ENCODE peak calls at places on chromosomes 1 and 21, in five cellular contexts. Q, P, K, O and N are unnamed samples.

GRCh38 chr1:86906419-86906818 is 7.5 kb downstream of the SELENOF start:
- DNase-seq in O (no peak), Q (no peak), K (no peak), P (no peak), N (no peak)

GRCh38 chr1:13541435-13542215 is 27.8 kb upstream of the LRRC38 start:
- DNase-seq in P (no peak), K (no peak), O (no peak), Q (no peak), N (no peak)

GRCh38 chr1:154453577-154454352 is 48.3 kb upstream of the TDRD10 start:
- DNase-seq in P (no peak), K (no peak), Q (peak), O (no peak), N (no peak)

GRCh38 chr1:30670195-30671060 is 53.0 kb downstream of the MATN1 start:
- DNase-seq in K (no peak), Q (peak), O (no peak), P (no peak), N (no peak)

GRCh38 chr21:40215941-40216340 is 348.7 kb downstream of the PCP4 start:
- DNase-seq in P (no peak), O (no peak), Q (no peak), K (no peak), N (no peak)

GRCh38 chr1:228867093-228867950 is 132.0 kb downstream of the RHOU start:
- DNase-seq in O (no peak), K (peak), Q (no peak), P (no peak), N (no peak)

GRCh38 chr1:203675596-203676347 is 49.1 kb downstream of the ATP2B4 start:
- DNase-seq in Q (no peak), P (no peak), O (peak), K (peak), N (no peak)

GRCh38 chr1:154866995-154867795 is 2.9 kb downstream of the KCNN3 start:
- DNase-seq in O (no peak), K (peak), Q (peak), P (peak), N (peak)

GRCh38 chr1:185581961-185582725 is 152.0 kb upstream of the HMCN1 start:
- DNase-seq in Q (peak), P (no peak), O (no peak), K (no peak), N (no peak)

GRCh38 chr21:40291560-40291959 is 424.3 kb downstream of the PCP4 start:
- DNase-seq in O (no peak), Q (no peak), P (no peak), K (no peak), N (peak)

GRCh38 chr1:24391882-24392603 is 21.5 kb downstream of the STPG1 start:
- DNase-seq in P (peak), K (peak), Q (no peak), O (peak), N (peak)

GRCh38 chr1:89603651-89604413 is 29.1 kb upstream of the LRRC8C start:
- DNase-seq in K (no peak), O (no peak), P (no peak), Q (peak), N (no peak)

GRCh38 chr1:8047112-8047511 is 21.0 kb upstream of the ERRFI1 start:
- DNase-seq in P (no peak), Q (peak), O (no peak), K (no peak), N (no peak)

GRCh38 chr1:27554777-27555699 is 48.9 kb downstream of the AHDC1 start:
- DNase-seq in K (no peak), O (no peak), Q (no peak), P (no peak), N (no peak)

GRCh38 chr1:8137406-8138244 is 111.5 kb upstream of the ERRFI1 start:
- DNase-seq in Q (peak), O (no peak), K (no peak), P (no peak), N (peak)

GRCh38 chr1:84998642-84999280 is 1.8 kb upstream of the MCOLN2 start:
- DNase-seq in Q (no peak), K (peak), P (peak), O (peak), N (peak)

GRCh38 chr1:67749844-67750689 is 65.1 kb downstream of the GADD45A start:
- DNase-seq in P (no peak), K (no peak), Q (peak), O (no peak), N (no peak)

GRCh38 chr1:147463022-147463421 is 78.3 kb upstream of the BCL9 start:
- DNase-seq in O (no peak), Q (no peak), K (no peak), P (no peak), N (no peak)

GRCh38 chr1:45412899-45413298 is 72.7 kb upstream of the MUTYH start:
- DNase-seq in P (no peak), K (no peak), Q (no peak), O (no peak), N (no peak)

GRCh38 chr21:38809170-38809878 is 3.6 kb downstream of the ETS2 start:
- DNase-seq in P (peak), O (no peak), K (no peak), Q (no peak), N (no peak)

GRCh38 chr21:38807481-38807880 is 1.8 kb downstream of the ETS2 start:
- DNase-seq in P (no peak), Q (no peak), O (no peak), K (no peak), N (no peak)

GRCh38 chr21:38806942-38807284 is 1.2 kb downstream of the ETS2 start:
- DNase-seq in K (no peak), Q (peak), P (no peak), O (no peak), N (no peak)

GRCh38 chr21:38806153-38806941 is 618 bp downstream of the ETS2 start:
- DNase-seq in Q (no peak), O (peak), P (peak), K (no peak), N (peak)

GRCh38 chr21:38807987-38808386 is 2.3 kb downstream of the ETS2 start:
- DNase-seq in O (no peak), P (no peak), Q (no peak), K (no peak), N (no peak)
- H3K4me3 ChIP-seq in O (no peak), P (peak), Q (peak), K (peak), N (peak)

GRCh38 chr21:26119906-26120305 is 50.7 kb downstream of the APP start:
- DNase-seq in O (no peak), P (no peak), Q (no peak), K (no peak), N (no peak)

GRCh38 chr21:26117972-26118367 is 52.6 kb downstream of the APP start:
- DNase-seq in Q (no peak), P (no peak), O (no peak), K (no peak), N (no peak)

GRCh38 chr21:26120833-26121232 is 49.7 kb downstream of the APP start:
- DNase-seq in O (no peak), K (no peak), P (no peak), Q (no peak), N (no peak)

GRCh38 chr21:26117324-26117971 is 53.1 kb downstream of the APP start:
- DNase-seq in O (no peak), P (no peak), K (no peak), Q (no peak), N (no peak)

GRCh38 chr21:26118928-26119540 is 51.5 kb downstream of the APP start:
- DNase-seq in K (no peak), Q (no peak), O (no peak), P (no peak), N (no peak)
- H3K4me3 ChIP-seq in K (no peak), Q (no peak), O (no peak), P (no peak), N (no peak)

DNA sequence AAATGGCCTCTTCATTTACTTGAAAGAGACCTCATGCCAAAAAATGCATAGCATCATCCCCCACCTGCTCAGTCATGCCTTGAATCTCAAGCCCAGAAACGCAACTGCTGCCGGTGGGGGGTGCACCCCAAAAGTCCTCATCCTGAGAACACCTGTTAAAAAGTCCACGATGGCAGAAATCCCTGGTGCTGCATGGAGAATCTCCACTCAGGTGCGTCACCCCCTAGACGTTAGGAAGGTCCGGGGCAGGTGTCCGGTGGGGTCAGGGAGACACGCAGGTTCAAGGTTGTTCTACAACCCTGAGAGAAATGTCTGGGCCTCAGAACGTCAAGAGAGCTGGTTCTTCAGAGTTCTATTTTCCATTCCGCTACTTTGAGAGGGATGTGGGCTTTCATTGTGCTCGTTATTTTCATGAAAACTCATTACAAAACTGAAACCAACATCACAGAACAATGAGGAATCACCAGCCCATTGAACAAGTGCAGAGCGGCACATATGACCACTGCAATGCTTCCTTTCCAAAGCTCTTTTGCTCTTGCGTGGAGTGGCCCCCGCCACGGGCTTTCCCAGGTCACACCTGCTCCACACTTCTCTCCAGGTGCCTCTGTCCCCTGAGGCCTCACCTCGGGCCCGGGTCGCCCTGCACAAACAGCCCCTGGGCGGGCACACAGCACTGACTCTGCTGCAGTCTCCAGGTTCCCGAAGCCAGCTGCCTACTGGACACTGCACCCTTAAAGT is 201.9 kb downstream of the TOMM20 start:
- DNase-seq in K (no peak), Q (no peak), P (no peak), O (peak), N (no peak)
- H3K4me3 ChIP-seq in K (no peak), Q (no peak), P (no peak), O (peak), N (no peak)

GRCh38 chr1:6485140-6485936 is 6.1 kb downstream of the PLEKHG5 start:
- DNase-seq in Q (no peak), O (no peak), K (no peak), P (no peak), N (peak)

GRCh38 chr1:6484826-6485139 is 6.7 kb downstream of the PLEKHG5 start:
- DNase-seq in P (no peak), Q (no peak), O (no peak), K (no peak), N (no peak)

GRCh38 chr1:6485937-6486250 is 5.6 kb downstream of the PLEKHG5 start:
- DNase-seq in K (no peak), O (no peak), Q (no peak), P (no peak), N (no peak)

GRCh38 chr1:6487804-6488484 is 3.5 kb downstream of the PLEKHG5 start:
- DNase-seq in Q (no peak), K (no peak), P (no peak), O (no peak), N (no peak)

GRCh38 chr1:6486433-6487011 is 4.9 kb downstream of the PLEKHG5 start:
- DNase-seq in P (peak), O (peak), K (peak), Q (peak), N (peak)
- H3K4me3 ChIP-seq in P (no peak), O (no peak), K (no peak), Q (peak), N (peak)

DNA sequence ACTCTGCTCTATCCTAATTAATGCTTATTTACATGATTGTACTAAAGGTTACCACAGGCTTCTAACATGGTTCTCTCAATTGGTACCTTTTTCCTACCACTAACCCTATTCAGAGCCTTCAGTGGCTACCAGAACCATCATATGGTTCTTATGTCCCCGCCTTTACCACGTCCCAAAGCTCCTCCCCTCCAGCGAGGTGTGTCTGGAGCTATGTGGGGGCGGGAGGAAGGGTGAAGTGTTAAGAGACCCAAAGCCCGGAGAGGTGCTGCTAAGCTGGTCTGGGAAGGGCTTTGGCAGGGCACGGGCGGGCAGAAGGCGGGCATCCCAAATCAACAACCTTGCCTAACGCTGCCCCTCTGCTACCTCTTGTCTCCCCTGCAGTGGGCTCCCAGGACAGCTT is 10.0 kb downstream of the SPATA46 start:
- DNase-seq in Q (no peak), K (no peak), O (no peak), P (no peak), N (no peak)
- H3K4me3 ChIP-seq in Q (peak), K (peak), O (no peak), P (no peak), N (no peak)

DNA sequence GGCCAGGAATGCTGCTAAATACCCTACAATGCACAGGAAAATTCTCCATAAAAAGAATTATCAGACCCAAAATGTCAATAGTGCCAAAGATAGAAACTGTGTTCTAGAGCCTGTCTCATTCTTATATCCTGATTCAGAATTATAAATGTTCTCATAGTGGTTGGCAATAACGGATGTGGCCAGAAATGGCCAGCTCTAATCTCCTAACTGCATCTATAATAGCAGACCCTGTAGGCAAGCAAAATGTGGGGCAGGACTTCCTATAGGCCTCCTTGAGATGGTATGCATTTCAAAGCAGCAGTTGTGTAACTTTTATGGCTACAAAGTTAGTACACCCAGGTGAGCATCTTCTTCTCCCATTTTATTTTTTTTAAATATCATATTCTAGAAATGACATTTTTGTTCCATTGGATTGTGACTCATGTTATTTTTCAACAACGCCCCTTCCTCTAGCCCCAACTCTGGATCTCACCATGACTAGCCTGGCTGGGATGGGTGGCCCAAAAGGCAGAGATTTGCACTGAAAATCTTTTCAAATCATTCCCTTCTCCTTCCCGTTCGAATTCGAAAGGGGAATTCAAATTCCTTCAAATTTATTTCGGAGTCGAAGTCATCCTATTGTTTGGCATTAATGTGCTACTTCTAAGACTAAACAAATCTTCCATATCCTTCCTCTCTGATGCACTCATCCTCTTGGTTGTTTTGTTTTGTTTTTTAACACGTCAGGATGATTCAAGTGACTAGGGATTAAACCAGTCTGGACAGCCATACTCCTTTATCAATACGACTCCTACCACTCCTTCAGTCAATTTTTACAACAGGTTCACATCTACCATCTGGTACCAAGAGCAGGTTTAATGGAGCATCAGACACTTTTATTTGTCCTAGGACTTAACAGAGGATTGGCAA is 95.6 kb upstream of the SGIP1 start:
- DNase-seq in P (no peak), Q (no peak), K (no peak), O (no peak), N (no peak)
- H3K4me3 ChIP-seq in P (no peak), Q (no peak), K (no peak), O (no peak), N (no peak)

DNA sequence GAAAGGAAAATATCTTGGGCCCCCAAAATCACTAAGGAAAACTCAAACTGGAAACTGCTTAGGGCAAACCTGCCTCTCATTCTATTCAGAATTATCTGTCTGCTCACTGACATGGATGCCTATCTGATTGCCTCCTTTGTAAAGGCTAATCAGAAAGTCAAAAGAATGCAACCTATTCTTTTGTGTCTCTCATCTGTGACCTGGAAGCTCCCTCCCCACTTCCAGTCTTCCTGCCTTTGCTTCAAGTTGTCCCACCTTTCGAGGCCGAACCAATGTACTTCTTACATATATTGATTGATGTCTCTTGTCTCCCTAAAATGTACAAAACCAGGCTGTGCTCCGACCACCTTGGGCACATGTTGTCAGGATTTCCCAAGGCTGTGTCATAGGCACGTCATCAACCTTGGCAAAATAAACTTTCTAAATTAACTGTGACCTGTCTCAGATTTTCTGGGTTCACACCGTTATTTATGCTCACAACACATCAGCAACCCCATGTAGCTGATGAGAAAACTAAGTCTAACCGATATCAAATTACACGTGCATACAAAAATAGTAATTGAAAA is 302.3 kb upstream of the NRIP1 start:
- DNase-seq in Q (no peak), P (no peak), K (no peak), O (no peak), N (no peak)
- H3K4me3 ChIP-seq in Q (no peak), P (no peak), K (no peak), O (no peak), N (no peak)

GRCh38 chr1:157704878-157705277 is 4.3 kb upstream of the FCRL3 start:
- DNase-seq in Q (no peak), K (no peak), P (peak), O (no peak), N (no peak)
- H3K4me3 ChIP-seq in Q (no peak), K (no peak), P (peak), O (no peak), N (no peak)